ENCODE peak calls at places on chromosomes 4 and X, in four cellular contexts. Z, X, M and E are unnamed samples.

GRCh38 chr4:40283968-40284367 is 51.2 kb upstream of the CHRNA9 start:
- DNase-seq in Z (no peak), X (no peak), M (no peak), E (no peak)

GRCh38 chrX:110992611-110993010 is 103.4 kb upstream of the PAK3 start:
- DNase-seq in Z (peak; percentile 55), X (no peak), M (no peak), E (no peak)

GRCh38 chr4:874971-875817 is 49.3 kb upstream of the CPLX1 start:
- DNase-seq in Z (no peak), X (peak; percentile 69), M (no peak), E (no peak)

GRCh38 chr4:66123195-66123594 is 452.9 kb upstream of the EPHA5 start:
- DNase-seq in Z (no peak), X (no peak), M (no peak), E (no peak)

GRCh38 chr4:7768736-7769135 is 170.9 kb downstream of the AFAP1 start:
- DNase-seq in Z (no peak), X (no peak), M (no peak), E (no peak)

GRCh38 chr4:137359691-137360315 is 172.5 kb downstream of the PCDH18 start:
- DNase-seq in Z (no peak), X (no peak), M (no peak), E (no peak)

GRCh38 chrX:17932781-17933180 is 71.7 kb upstream of the RAI2 start:
- DNase-seq in Z (no peak), X (no peak), M (no peak), E (no peak)

GRCh38 chr4:1792832-1793495 is at the start of gene FGFR3:
- DNase-seq in Z (no peak), X (peak; percentile 80), M (no peak), E (no peak)

GRCh38 chrX:132818638-132819037 is 139.8 kb downstream of the HS6ST2 start:
- DNase-seq in Z (no peak), X (no peak), M (no peak), E (no peak)

GRCh38 chr4:12116009-12116542 is 687.4 kb upstream of the HS3ST1 start:
- DNase-seq in Z (no peak), X (no peak), M (no peak), E (no peak)

GRCh38 chr4:183321079-183321478 is 1.0 kb upstream of the CLDN22 start:
- DNase-seq in Z (no peak), X (no peak), M (no peak), E (no peak)

GRCh38 chrX:129831486-129831885 is 12.2 kb downstream of the ZDHHC9 start:
- DNase-seq in Z (no peak), X (no peak), M (no peak), E (no peak)

GRCh38 chr4:141134051-141134450 is 782 bp upstream of the RNF150 start:
- DNase-seq in Z (no peak), X (no peak), M (no peak), E (no peak)

GRCh38 chr4:151407466-151408379 is 1.3 kb upstream of the FHIP1A start:
- DNase-seq in Z (peak; percentile 56), X (peak; percentile 67), M (peak; percentile 51), E (peak; percentile 63)

GRCh38 chr4:150723727-150724411 is 141.9 kb downstream of the MAB21L2 start:
- DNase-seq in Z (no peak), X (peak; percentile 47), M (no peak), E (no peak)

GRCh38 chr4:187016101-187016500 is 292.4 kb upstream of the FAT1 start:
- DNase-seq in Z (no peak), X (no peak), M (no peak), E (no peak)

GRCh38 chrX:111743316-111743715 is 62.3 kb downstream of the ALG13 start:
- DNase-seq in Z (no peak), X (no peak), M (no peak), E (no peak)

GRCh38 chr4:103318327-103318726 is 120.2 kb upstream of the CENPE start:
- DNase-seq in Z (no peak), X (no peak), M (no peak), E (no peak)

GRCh38 chrX:103063191-103063845 is 653 bp downstream of the BEX1 start:
- DNase-seq in Z (peak; percentile 72), X (no peak), M (no peak), E (no peak)
- TF ChIP-seq CTCF in Z (no peak), X (no peak), M (no peak), E (no peak)

DNA sequence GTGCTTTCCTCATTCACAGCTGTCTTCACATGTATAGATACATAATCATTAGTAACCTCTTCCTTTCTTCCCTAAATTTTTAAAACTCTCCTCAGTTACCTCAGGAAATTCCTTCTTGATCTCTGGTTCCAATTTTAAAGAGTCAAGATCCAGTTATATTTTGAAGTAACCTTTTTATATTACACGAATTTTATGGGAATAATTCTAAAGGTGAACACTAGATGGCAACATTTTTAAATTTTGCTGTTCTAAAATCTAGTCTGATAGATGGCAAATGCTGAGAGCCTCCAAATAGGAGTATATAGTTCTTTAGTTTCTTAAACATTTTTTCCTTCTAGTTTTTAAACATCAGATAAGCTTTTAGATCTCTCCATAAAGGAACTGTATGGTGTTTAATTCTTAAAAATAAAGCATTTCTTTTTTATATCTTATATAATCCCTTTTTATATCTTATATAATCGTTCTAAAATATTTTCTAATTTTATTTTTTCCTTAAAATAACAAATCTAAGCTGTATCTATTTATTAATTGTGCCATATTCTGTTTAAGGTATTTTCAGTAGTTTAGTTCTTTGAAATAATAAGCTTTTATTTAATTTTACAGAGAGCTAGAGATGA is 37.9 kb upstream of the PAPSS1 start:
- DNase-seq in Z (no peak), X (no peak), M (no peak), E (no peak)
- TF ChIP-seq CTCF in Z (peak; percentile 68), X (no peak), M (peak; percentile 59), E (peak; percentile 13)

GRCh38 chr4:173362666-173363065 is 8.1 kb upstream of the SAP30 start:
- DNase-seq in Z (no peak), X (no peak), M (no peak), E (no peak)
- TF ChIP-seq CTCF in Z (no peak), X (no peak), M (no peak), E (no peak)

GRCh38 chrX:138775501-138775900 is 64.0 kb upstream of the FGF13 start:
- DNase-seq in Z (no peak), X (no peak), M (no peak), E (no peak)
- TF ChIP-seq CTCF in Z (peak; percentile 48), X (no peak), M (peak; percentile 28), E (no peak)

DNA sequence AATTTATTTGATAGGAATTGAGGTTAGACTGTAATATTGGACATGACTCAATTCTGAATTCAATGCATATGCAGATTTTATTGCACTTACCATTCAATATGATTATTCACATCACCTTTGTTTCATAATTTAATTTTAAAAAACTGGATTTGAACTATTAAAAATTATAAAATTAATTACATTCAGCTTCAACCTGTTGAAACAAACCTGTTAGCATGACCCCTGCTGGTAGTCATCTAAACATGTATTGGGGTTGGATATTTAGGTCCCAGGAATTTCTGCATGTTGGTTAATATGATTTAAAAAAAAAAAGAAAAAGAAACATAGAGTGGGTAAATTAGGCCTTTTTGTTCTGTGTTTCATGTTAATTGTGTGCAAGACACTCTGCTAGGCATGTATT is 85.9 kb downstream of the ARSJ start:
- DNase-seq in Z (no peak), X (no peak), M (no peak), E (no peak)
- TF ChIP-seq CTCF in Z (peak; percentile 9), X (no peak), M (no peak), E (no peak)